ENCODE peak calls at places on chromosome 21, in five cellular contexts. L is mammary epithelial cell, Q is endothelial cell of umbilical vein, Z is HCT116, C is MM.1S. G is an unnamed sample.

GRCh38 chr21:36171327-36171726 is 14.7 kb downstream of the DOP1B start:
- DNase-seq in L (no peak), Q (no peak), Z (no peak), C (no peak), G (no peak)

GRCh38 chr21:25107708-25108107 is 499.6 kb downstream of the MRPL39 start:
- DNase-seq in L (no peak), Q (no peak), Z (no peak), C (no peak), G (no peak)

GRCh38 chr21:14243877-14244276 is 27.9 kb downstream of the RBM11 start:
- DNase-seq in L (no peak), Q (no peak), Z (no peak), C (no peak), G (no peak)

GRCh38 chr21:38861006-38861405 is 55.3 kb downstream of the ETS2 start:
- DNase-seq in L (no peak), Q (no peak), Z (no peak), C (no peak), G (no peak)

GRCh38 chr21:43345746-43346409 is 81.1 kb downstream of the SIK1 start:
- DNase-seq in L (peak), Q (peak), Z (no peak), C (no peak), G (no peak)

GRCh38 chr21:25887646-25888321 is 153.0 kb downstream of the GABPA start:
- DNase-seq in L (no peak), Q (no peak), Z (no peak), C (no peak), G (no peak)

GRCh38 chr21:37568916-37569315 is 202.3 kb downstream of the DYRK1A start:
- DNase-seq in L (no peak), Q (no peak), Z (no peak), C (no peak), G (no peak)

GRCh38 chr21:15379776-15380175 is 315.0 kb upstream of the NRIP1 start:
- DNase-seq in L (peak), Q (no peak), Z (no peak), C (no peak), G (no peak)

GRCh38 chr21:26952274-26953066 is 14.4 kb downstream of the ADAMTS5 start:
- DNase-seq in L (no peak), Q (no peak), Z (no peak), C (no peak), G (no peak)

GRCh38 chr21:43818685-43819084 is 29.3 kb downstream of the RRP1 start:
- DNase-seq in L (no peak), Q (no peak), Z (no peak), C (no peak), G (no peak)

GRCh38 chr21:10463156-10463555 is 58.2 kb upstream of the TPTE start:
- DNase-seq in L (no peak), Q (no peak), Z (no peak), C (no peak), G (no peak)

GRCh38 chr21:16084776-16085364 is 355.1 kb downstream of the USP25 start:
- DNase-seq in L (no peak), Q (no peak), Z (no peak), C (no peak), G (peak)

GRCh38 chr21:39690454-39690853 is 54.5 kb upstream of the IGSF5 start:
- DNase-seq in L (no peak), Q (no peak), Z (no peak), C (no peak), G (no peak)

GRCh38 chr21:35050348-35051286 is 1.5 kb upstream of the RUNX1 start:
- DNase-seq in L (peak), Q (no peak), Z (no peak), C (peak), G (peak)
- TF ChIP-seq EZH2 in L (no peak), Q (no peak), Z (no peak), C (no peak), G (no peak)

GRCh38 chr21:41847066-41847804 is 31.9 kb downstream of the PRDM15 start:
- DNase-seq in L (no peak), Q (no peak), Z (no peak), C (no peak), G (no peak)

GRCh38 chr21:41846033-41846317 is 33.2 kb downstream of the PRDM15 start:
- DNase-seq in L (no peak), Q (no peak), Z (no peak), C (no peak), G (no peak)

GRCh38 chr21:41846536-41846935 is 32.6 kb downstream of the PRDM15 start:
- DNase-seq in L (no peak), Q (no peak), Z (no peak), C (no peak), G (no peak)

GRCh38 chr21:41843584-41843983 is 35.6 kb downstream of the PRDM15 start:
- DNase-seq in L (no peak), Q (no peak), Z (no peak), C (no peak), G (no peak)

GRCh38 chr21:41845310-41846032 is 33.7 kb downstream of the PRDM15 start:
- DNase-seq in L (no peak), Q (no peak), Z (no peak), C (no peak), G (no peak)
- H3K4me2 ChIP-seq in L (no peak), Q (no peak), Z (no peak), C (no peak), G (no peak)

GRCh38 chr21:45225741-45226327 is 61.9 kb downstream of the POFUT2 start:
- DNase-seq in L (no peak), Q (no peak), Z (no peak), C (no peak), G (no peak)
- TF ChIP-seq CTCF in L (no peak), Q (no peak), Z (no peak), C (no peak), G (no peak)

DNA sequence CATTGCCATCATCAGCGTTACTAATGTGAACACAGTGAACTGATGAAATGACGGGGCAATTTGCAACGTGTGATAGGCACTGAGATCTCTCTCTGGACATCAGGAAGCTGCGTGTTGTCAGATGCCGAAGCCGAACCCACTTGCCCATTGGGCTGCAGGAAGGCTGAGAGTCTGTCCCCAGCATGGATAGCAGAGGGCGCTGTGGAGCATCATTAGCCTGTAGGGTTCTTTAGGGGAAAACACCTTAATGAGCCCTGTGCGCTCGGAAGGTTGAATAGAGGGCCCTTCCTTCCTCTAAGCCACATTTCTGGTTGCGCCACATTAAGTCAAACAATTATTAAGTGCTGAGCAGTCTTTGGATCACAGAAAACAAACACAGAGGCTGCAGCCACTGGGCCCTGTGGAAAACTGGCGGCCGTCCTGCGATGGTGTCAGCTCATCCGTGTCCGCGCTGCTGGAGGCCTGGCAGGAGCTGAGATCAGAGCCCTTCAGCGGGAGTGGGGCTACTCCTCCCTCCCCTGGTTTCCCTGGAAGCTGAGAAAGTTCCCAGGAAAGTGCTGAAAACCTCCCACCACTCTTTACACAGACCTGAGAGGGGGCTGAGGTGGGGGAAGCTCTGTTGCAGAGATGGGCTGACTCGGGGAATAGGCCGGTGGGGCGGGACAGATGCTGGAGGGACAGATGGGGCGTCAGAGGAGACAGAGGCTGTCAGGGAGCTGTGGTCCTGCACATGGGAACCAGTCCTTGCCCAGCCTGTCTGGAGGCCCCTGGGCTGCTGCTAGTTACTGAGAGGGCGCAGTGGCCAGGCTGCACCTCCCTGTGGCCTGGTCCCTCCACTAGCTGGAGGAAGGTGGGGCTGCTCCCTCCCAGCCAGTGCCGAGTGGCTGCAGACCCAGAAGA is 12.7 kb downstream of the TFF2 start:
- DNase-seq in L (no peak), Q (peak), Z (no peak), C (peak), G (peak)
- TF ChIP-seq EZH2 in L (no peak), Q (no peak), Z (no peak), C (no peak), G (no peak)

GRCh38 chr21:31172328-31172727 is 134.1 kb upstream of the KRTAP19-8 start:
- DNase-seq in L (no peak), Q (no peak), Z (no peak), C (no peak), G (no peak)
- H3K4me2 ChIP-seq in L (no peak), Q (no peak), Z (no peak), C (no peak), G (no peak)

GRCh38 chr21:32359719-32360260 is 33.0 kb downstream of the URB1 start:
- DNase-seq in L (peak), Q (no peak), Z (peak), C (peak), G (no peak)
- TF ChIP-seq CTCF in L (peak), Q (no peak), Z (peak), C (peak), G (peak)

DNA sequence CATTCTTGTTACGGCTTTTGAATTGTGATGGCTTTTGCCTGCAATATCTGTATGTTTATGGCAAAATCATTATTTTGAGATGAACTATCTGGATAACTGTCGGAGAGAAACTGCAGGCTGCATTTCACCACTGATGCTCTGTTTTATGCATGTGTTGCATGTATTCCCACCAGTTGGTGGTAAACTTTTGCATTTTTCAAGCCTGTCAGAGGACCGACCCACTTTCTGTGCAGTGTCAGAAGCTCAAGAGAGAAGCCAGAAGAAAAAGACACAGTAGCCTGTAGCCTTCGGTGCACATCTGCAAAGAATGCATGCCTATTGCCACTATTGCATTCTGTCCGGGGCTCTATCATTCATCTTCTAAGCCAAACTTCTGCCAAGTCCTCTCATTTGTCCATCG is 41.6 kb downstream of the OLIG1 start:
- DNase-seq in L (no peak), Q (no peak), Z (no peak), C (no peak), G (no peak)
- TF ChIP-seq EZH2 in L (no peak), Q (no peak), Z (no peak), C (no peak), G (no peak)

G was measured in PC-9.